ENCODE peak calls at places on chromosomes 12 and 14, in five cellular contexts. One of them, this sample, is unnamed.
A peak's percentile ranks its signal among the peaks of the same experiment; 100 is the strongest.

GRCh38 chr14:95486875-95487668 is 29.4 kb downstream of the SYNE3 start:
- DNase-seq in IMR-90: no peak
- DNase-seq in K562: no peak
- DNase-seq in left ventricle myocardium inferior: no peak
- DNase-seq in upper lobe of left lung: no peak
- DNase-seq in this sample: no peak

GRCh38 chr14:57863471-57863870 is 2.4 kb downstream of the SLC35F4 start:
- DNase-seq in IMR-90: no peak
- DNase-seq in K562: no peak
- DNase-seq in left ventricle myocardium inferior: no peak
- DNase-seq in upper lobe of left lung: no peak
- DNase-seq in this sample: no peak

GRCh38 chr12:70467476-70467875 is 101.4 kb downstream of the KCNMB4 start:
- DNase-seq in IMR-90: no peak
- DNase-seq in K562: no peak
- DNase-seq in left ventricle myocardium inferior: no peak
- DNase-seq in upper lobe of left lung: no peak
- DNase-seq in this sample: no peak

GRCh38 chr14:105466491-105467248 is 8.0 kb upstream of the CRIP2 start:
- DNase-seq in IMR-90: no peak
- DNase-seq in K562: no peak
- DNase-seq in left ventricle myocardium inferior: peak; percentile 85
- DNase-seq in upper lobe of left lung: no peak
- DNase-seq in this sample: no peak

GRCh38 chr12:69240625-69240984 is 1.2 kb downstream of the CPSF6 start:
- DNase-seq in IMR-90: peak; percentile 11
- DNase-seq in K562: no peak
- DNase-seq in left ventricle myocardium inferior: no peak
- DNase-seq in upper lobe of left lung: no peak
- DNase-seq in this sample: no peak

GRCh38 chr14:47278233-47278842 is 397.1 kb downstream of the MDGA2 start:
- DNase-seq in IMR-90: no peak
- DNase-seq in K562: peak; percentile 14
- DNase-seq in left ventricle myocardium inferior: no peak
- DNase-seq in upper lobe of left lung: no peak
- DNase-seq in this sample: peak; percentile 3

GRCh38 chr14:69281450-69282169 is 21.7 kb downstream of the GALNT16 start:
- DNase-seq in IMR-90: peak; percentile 5
- DNase-seq in K562: no peak
- DNase-seq in left ventricle myocardium inferior: peak; percentile 40
- DNase-seq in upper lobe of left lung: no peak
- DNase-seq in this sample: no peak

GRCh38 chr12:32877670-32878459 is 18.7 kb downstream of the PKP2 start:
- DNase-seq in IMR-90: no peak
- DNase-seq in K562: no peak
- DNase-seq in left ventricle myocardium inferior: peak; percentile 80
- DNase-seq in upper lobe of left lung: peak; percentile 61
- DNase-seq in this sample: no peak

GRCh38 chr12:2753536-2753935 is 41.2 kb upstream of the FKBP4 start:
- DNase-seq in IMR-90: no peak
- DNase-seq in K562: no peak
- DNase-seq in left ventricle myocardium inferior: no peak
- DNase-seq in upper lobe of left lung: no peak
- DNase-seq in this sample: no peak

GRCh38 chr12:52007158-52007921 is 594 bp downstream of the TAMALIN start:
- DNase-seq in IMR-90: no peak
- DNase-seq in K562: no peak
- DNase-seq in left ventricle myocardium inferior: peak; percentile 60
- DNase-seq in upper lobe of left lung: peak; percentile 91
- DNase-seq in this sample: no peak

GRCh38 chr14:96747006-96747405 is 50.2 kb upstream of the VRK1 start:
- DNase-seq in IMR-90: no peak
- DNase-seq in K562: no peak
- DNase-seq in left ventricle myocardium inferior: no peak
- DNase-seq in upper lobe of left lung: no peak
- DNase-seq in this sample: no peak

GRCh38 chr14:22929848-22930364 is 730 bp upstream of the PRMT5 start:
- DNase-seq in IMR-90: no peak
- DNase-seq in K562: no peak
- DNase-seq in left ventricle myocardium inferior: no peak
- DNase-seq in upper lobe of left lung: no peak
- DNase-seq in this sample: no peak
- H3K4me3 ChIP-seq in IMR-90: peak overlapping the region; percentile 45
- H3K4me3 ChIP-seq in K562: peak overlapping the region; percentile 80
- H3K4me3 ChIP-seq in left ventricle myocardium inferior: peak overlapping the region; percentile 97
- H3K4me3 ChIP-seq in upper lobe of left lung: peak overlapping the region; percentile 95
- H3K4me3 ChIP-seq in this sample: peak overlapping the region; percentile 93

GRCh38 chr14:104177411-104177810 is 39.0 kb downstream of the KIF26A start:
- DNase-seq in IMR-90: no peak
- DNase-seq in K562: peak; percentile 11
- DNase-seq in left ventricle myocardium inferior: no peak
- DNase-seq in upper lobe of left lung: no peak
- DNase-seq in this sample: no peak

GRCh38 chr14:104175041-104175440 is 36.7 kb downstream of the KIF26A start:
- DNase-seq in IMR-90: no peak
- DNase-seq in K562: no peak
- DNase-seq in left ventricle myocardium inferior: no peak
- DNase-seq in upper lobe of left lung: no peak
- DNase-seq in this sample: no peak

GRCh38 chr14:104174051-104174450 is 35.7 kb downstream of the KIF26A start:
- DNase-seq in IMR-90: no peak
- DNase-seq in K562: no peak
- DNase-seq in left ventricle myocardium inferior: no peak
- DNase-seq in upper lobe of left lung: no peak
- DNase-seq in this sample: no peak

GRCh38 chr14:104176611-104177010 is 38.2 kb downstream of the KIF26A start:
- DNase-seq in IMR-90: no peak
- DNase-seq in K562: peak; percentile 14
- DNase-seq in left ventricle myocardium inferior: no peak
- DNase-seq in upper lobe of left lung: no peak
- DNase-seq in this sample: no peak

DNA sequence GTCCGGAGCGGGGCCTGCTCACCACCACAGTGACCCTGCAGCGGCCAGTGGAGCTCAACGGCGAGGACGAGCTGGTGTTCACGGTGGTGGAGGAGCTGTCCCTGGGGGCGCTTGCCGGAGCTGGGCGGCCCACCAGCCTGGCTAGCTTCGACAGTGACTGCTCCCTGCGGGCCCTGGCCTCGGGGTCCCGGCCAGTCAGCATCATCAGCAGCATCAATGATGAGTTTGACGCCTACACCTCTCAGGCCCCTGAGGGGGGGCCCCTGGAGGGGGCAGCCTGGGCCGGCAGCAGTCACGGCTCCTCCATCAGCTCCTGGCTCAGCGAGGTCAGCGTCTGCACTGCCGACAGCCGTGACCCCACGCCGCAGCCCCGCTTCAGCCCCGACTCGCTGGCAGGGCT is 37.4 kb downstream of the KIF26A start:
- DNase-seq in IMR-90: no peak
- DNase-seq in K562: no peak
- DNase-seq in left ventricle myocardium inferior: no peak
- DNase-seq in upper lobe of left lung: no peak
- DNase-seq in this sample: no peak
- H3K4me1 ChIP-seq in IMR-90: no peaks in the 10 kb centered on the region
- H3K4me1 ChIP-seq in K562: peaks cover 19% of the 10 kb centered on the region
- H3K4me1 ChIP-seq in left ventricle myocardium inferior: peaks cover 43% of the 10 kb centered on the region
- H3K4me1 ChIP-seq in upper lobe of left lung: peaks cover 7% of the 10 kb centered on the region
- H3K4me1 ChIP-seq in this sample: no peaks in the 10 kb centered on the region

DNA sequence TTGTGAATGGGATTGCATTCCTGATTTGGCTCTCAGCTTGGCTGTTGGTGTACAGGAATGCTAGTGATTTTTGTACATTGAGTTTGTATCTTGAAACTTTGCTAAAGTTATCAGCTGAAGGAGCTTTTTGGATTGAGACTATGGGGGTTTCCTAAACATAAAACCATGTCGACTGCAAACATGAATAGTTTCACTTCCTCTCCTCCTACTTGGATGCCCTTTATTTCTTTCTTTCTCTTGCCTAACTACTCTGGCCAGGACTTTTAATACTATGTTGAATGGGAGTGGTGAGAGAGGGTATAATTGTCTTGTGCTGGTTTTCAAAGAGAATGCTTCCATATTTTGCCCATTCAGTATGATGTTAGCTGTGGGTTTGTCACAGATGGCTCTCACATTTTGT is 141.5 kb downstream of the CEP83 start:
- DNase-seq in IMR-90: no peak
- DNase-seq in K562: no peak
- DNase-seq in left ventricle myocardium inferior: no peak
- DNase-seq in upper lobe of left lung: no peak
- DNase-seq in this sample: no peak
- H3K9me3 ChIP-seq in IMR-90: peaks cover 12% of the 10 kb centered on the region
- H3K9me3 ChIP-seq in K562: peaks cover 9% of the 10 kb centered on the region
- H3K9me3 ChIP-seq in left ventricle myocardium inferior: peaks cover 49% of the 10 kb centered on the region
- H3K9me3 ChIP-seq in upper lobe of left lung: peaks cover 3% of the 10 kb centered on the region
- H3K9me3 ChIP-seq in this sample: peaks cover 2% of the 10 kb centered on the region

GRCh38 chr12:122895290-122895689 is 634 bp downstream of the VPS37B start:
- DNase-seq in IMR-90: no peak
- DNase-seq in K562: no peak
- DNase-seq in left ventricle myocardium inferior: no peak
- DNase-seq in upper lobe of left lung: no peak
- DNase-seq in this sample: no peak

GRCh38 chr12:122893208-122894151 is 2.4 kb downstream of the VPS37B start:
- DNase-seq in IMR-90: no peak
- DNase-seq in K562: no peak
- DNase-seq in left ventricle myocardium inferior: no peak
- DNase-seq in upper lobe of left lung: no peak
- DNase-seq in this sample: no peak

GRCh38 chr12:122896662-122897061 is 738 bp upstream of the VPS37B start:
- DNase-seq in IMR-90: no peak
- DNase-seq in K562: no peak
- DNase-seq in left ventricle myocardium inferior: no peak
- DNase-seq in upper lobe of left lung: no peak
- DNase-seq in this sample: no peak

GRCh38 chr12:122895757-122896636 is at the start of gene VPS37B:
- DNase-seq in IMR-90: peak; percentile 90
- DNase-seq in K562: peak; percentile 99
- DNase-seq in left ventricle myocardium inferior: peak; percentile 83
- DNase-seq in upper lobe of left lung: peak; percentile 98
- DNase-seq in this sample: peak; percentile 42

GRCh38 chr12:122894173-122895121 is 1.5 kb downstream of the VPS37B start:
- DNase-seq in IMR-90: no peak
- DNase-seq in K562: no peak
- DNase-seq in left ventricle myocardium inferior: no peak
- DNase-seq in upper lobe of left lung: no peak
- DNase-seq in this sample: no peak
- H3K4me3 ChIP-seq in IMR-90: peak overlapping the region; percentile 97
- H3K4me3 ChIP-seq in K562: peak overlapping the region; percentile 86
- H3K4me3 ChIP-seq in left ventricle myocardium inferior: peak overlapping the region; percentile 78
- H3K4me3 ChIP-seq in upper lobe of left lung: peak overlapping the region; percentile 92
- H3K4me3 ChIP-seq in this sample: peak overlapping the region; percentile 70

GRCh38 chr14:65359503-65359902 is 53.0 kb upstream of the FUT8 start:
- DNase-seq in IMR-90: peak; percentile 59
- DNase-seq in K562: no peak
- DNase-seq in left ventricle myocardium inferior: no peak
- DNase-seq in upper lobe of left lung: no peak
- DNase-seq in this sample: no peak
- H3K4me1 ChIP-seq in IMR-90: peaks cover 2% of the 10 kb centered on the region
- H3K4me1 ChIP-seq in K562: no peaks in the 10 kb centered on the region
- H3K4me1 ChIP-seq in left ventricle myocardium inferior: peaks cover 32% of the 10 kb centered on the region
- H3K4me1 ChIP-seq in upper lobe of left lung: no peaks in the 10 kb centered on the region
- H3K4me1 ChIP-seq in this sample: peaks cover 3% of the 10 kb centered on the region

DNA sequence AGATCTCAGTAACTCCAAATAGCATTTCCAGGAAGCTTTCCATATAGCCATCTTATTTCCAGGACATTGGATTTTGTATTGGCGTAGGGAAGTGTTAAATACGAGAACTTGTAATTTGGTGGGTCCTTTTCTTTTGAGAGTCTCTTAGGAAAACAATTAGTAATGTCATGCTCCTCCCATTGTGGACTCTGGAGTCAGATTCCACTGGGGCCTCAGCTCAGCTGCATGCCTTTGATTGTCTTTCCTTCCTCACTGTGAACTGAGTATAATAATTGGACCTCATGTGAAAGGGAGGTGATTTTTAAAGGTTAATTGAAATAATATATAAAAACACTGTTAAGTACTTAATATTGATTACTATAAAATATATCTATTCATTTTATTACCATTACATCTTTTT is 462.6 kb downstream of the NPAS3 start:
- DNase-seq in IMR-90: no peak
- DNase-seq in K562: no peak
- DNase-seq in left ventricle myocardium inferior: no peak
- DNase-seq in upper lobe of left lung: no peak
- DNase-seq in this sample: no peak
- H3K9me3 ChIP-seq in IMR-90: no peaks in the 10 kb centered on the region
- H3K9me3 ChIP-seq in K562: no peaks in the 10 kb centered on the region
- H3K9me3 ChIP-seq in left ventricle myocardium inferior: peaks cover 18% of the 10 kb centered on the region
- H3K9me3 ChIP-seq in upper lobe of left lung: no peaks in the 10 kb centered on the region
- H3K9me3 ChIP-seq in this sample: peaks cover 5% of the 10 kb centered on the region

DNA sequence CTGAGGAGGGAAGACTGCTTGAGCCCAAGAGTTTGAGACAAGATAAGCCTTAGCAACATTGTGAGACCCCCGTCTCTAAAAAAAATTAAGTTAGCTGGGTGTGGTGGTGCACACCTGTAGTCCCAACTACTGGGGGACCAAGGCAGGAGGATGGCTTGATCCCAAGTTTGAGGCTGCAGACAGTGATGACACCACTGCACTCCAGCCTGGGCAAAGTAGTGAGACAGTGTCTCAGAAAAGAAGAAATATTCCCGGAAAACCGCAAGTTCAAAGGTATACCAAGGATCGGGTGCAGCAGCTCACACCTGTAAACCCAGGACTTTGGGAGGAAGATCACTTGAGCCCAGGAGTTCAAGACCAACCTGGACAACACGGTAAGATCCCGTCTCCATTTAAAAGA is 5.8 kb downstream of the PTGES3 start:
- DNase-seq in IMR-90: no peak
- DNase-seq in K562: no peak
- DNase-seq in left ventricle myocardium inferior: no peak
- DNase-seq in upper lobe of left lung: no peak
- DNase-seq in this sample: peak; percentile 3
- H3K4me3 ChIP-seq in IMR-90: no peak overlapping the region
- H3K4me3 ChIP-seq in K562: peak overlapping the region; percentile 97
- H3K4me3 ChIP-seq in left ventricle myocardium inferior: no peak overlapping the region
- H3K4me3 ChIP-seq in upper lobe of left lung: no peak overlapping the region
- H3K4me3 ChIP-seq in this sample: no peak overlapping the region

GRCh38 chr14:104103061-104104005 is 17.8 kb downstream of the ASPG start:
- DNase-seq in IMR-90: no peak
- DNase-seq in K562: no peak
- DNase-seq in left ventricle myocardium inferior: peak; percentile 10
- DNase-seq in upper lobe of left lung: peak; percentile 81
- DNase-seq in this sample: no peak
- H3K4me1 ChIP-seq in IMR-90: no peaks in the 10 kb centered on the region
- H3K4me1 ChIP-seq in K562: peaks cover 21% of the 10 kb centered on the region
- H3K4me1 ChIP-seq in left ventricle myocardium inferior: peaks cover 7% of the 10 kb centered on the region
- H3K4me1 ChIP-seq in upper lobe of left lung: peaks cover 55% of the 10 kb centered on the region
- H3K4me1 ChIP-seq in this sample: no peaks in the 10 kb centered on the region

This sample was measured in HAP-1.